ENCODE peak calls at places on chromosomes 2 and 18, in eight cellular contexts. E, J, A, M, H, L, Z and O are unnamed samples.

GRCh38 chr18:10329116-10329515 is 125.3 kb upstream of the APCDD1 start:
- DNase-seq in E (no peak), J (no peak), A (peak; percentile 36), M (no peak), H (no peak), L (peak; percentile 11), Z (no peak), O (peak; percentile 15)

GRCh38 chr2:15059870-15060617 is 427.5 kb downstream of the LRATD1 start:
- DNase-seq in E (peak; percentile 11), J (no peak), A (no peak), M (no peak), H (no peak), L (no peak), Z (no peak), O (no peak)

GRCh38 chr2:60959501-60959900 is 58.0 kb upstream of the PEX13 start:
- DNase-seq in E (no peak), J (no peak), A (no peak), M (no peak), H (no peak), L (no peak), Z (no peak), O (no peak)

GRCh38 chr2:182980115-182980514 is 58.1 kb downstream of the NCKAP1 start:
- DNase-seq in E (peak; percentile 87), J (no peak), A (peak; percentile 61), M (no peak), H (no peak), L (peak; percentile 62), Z (no peak), O (peak; percentile 7)

GRCh38 chr2:102301867-102302362 is 9.4 kb upstream of the IL1RL1 start:
- DNase-seq in E (peak; percentile 53), J (no peak), A (peak; percentile 42), M (peak; percentile 80), H (peak; percentile 56), L (no peak), Z (no peak), O (no peak)

GRCh38 chr2:121650554-121650930 is 1.3 kb upstream of the CLASP1 start:
- DNase-seq in E (peak; percentile 90), J (no peak), A (peak; percentile 27), M (peak; percentile 73), H (no peak), L (peak; percentile 29), Z (no peak), O (no peak)

GRCh38 chr2:142435847-142436246 is 305.0 kb upstream of the LRP1B start:
- DNase-seq in E (no peak), J (no peak), A (no peak), M (no peak), H (no peak), L (peak; percentile 15), Z (no peak), O (no peak)

GRCh38 chr2:11099122-11100065 is 55.9 kb upstream of the SLC66A3 start:
- DNase-seq in E (no peak), J (no peak), A (no peak), M (no peak), H (no peak), L (no peak), Z (no peak), O (no peak)

GRCh38 chr2:200968162-200968561 is 4.7 kb upstream of the ORC2 start:
- DNase-seq in E (no peak), J (no peak), A (peak; percentile 10), M (no peak), H (no peak), L (no peak), Z (no peak), O (no peak)

GRCh38 chr2:75130171-75130570 is 69.1 kb downstream of the TACR1 start:
- DNase-seq in E (peak; percentile 63), J (no peak), A (no peak), M (peak; percentile 55), H (no peak), L (no peak), Z (no peak), O (no peak)

GRCh38 chr2:122070241-122070731 is 314.8 kb downstream of the TSN start:
- DNase-seq in E (no peak), J (no peak), A (no peak), M (no peak), H (no peak), L (peak; percentile 2), Z (no peak), O (no peak)

GRCh38 chr2:127024769-127025356 is 82.1 kb downstream of the BIN1 start:
- DNase-seq in E (no peak), J (no peak), A (no peak), M (peak; percentile 94), H (no peak), L (peak; percentile 36), Z (no peak), O (no peak)

GRCh38 chr18:45688834-45689233 is 35.1 kb upstream of the SLC14A1 start:
- DNase-seq in E (peak; percentile 75), J (no peak), A (no peak), M (no peak), H (peak; percentile 85), L (no peak), Z (no peak), O (no peak)

GRCh38 chr2:194346189-194346588 is 1310.8 kb upstream of the SLC39A10 start:
- DNase-seq in E (no peak), J (no peak), A (no peak), M (no peak), H (no peak), L (no peak), Z (no peak), O (no peak)

GRCh38 chr2:147108553-147108952 is 736.3 kb upstream of the ACVR2A start:
- DNase-seq in E (no peak), J (no peak), A (no peak), M (no peak), H (no peak), L (peak; percentile 13), Z (no peak), O (no peak)

GRCh38 chr2:71603311-71603794 is 150.0 kb downstream of the DYSF start:
- DNase-seq in E (no peak), J (peak; percentile 52), A (no peak), M (peak; percentile 41), H (peak; percentile 42), L (no peak), Z (peak; percentile 4), O (no peak)

GRCh38 chr2:27485496-27485895 is 4.0 kb downstream of the IFT172 start:
- DNase-seq in E (peak; percentile 64), J (no peak), A (no peak), M (no peak), H (no peak), L (no peak), Z (no peak), O (no peak)

GRCh38 chr2:196413821-196414274 is 225.7 kb upstream of the CCDC150 start:
- DNase-seq in E (no peak), J (no peak), A (no peak), M (no peak), H (no peak), L (peak; percentile 30), Z (no peak), O (no peak)

GRCh38 chr2:8440029-8440778 is 241.7 kb upstream of the ID2 start:
- DNase-seq in E (no peak), J (no peak), A (no peak), M (no peak), H (no peak), L (no peak), Z (no peak), O (no peak)

GRCh38 chr2:8442833-8443486 is 238.9 kb upstream of the ID2 start:
- DNase-seq in E (no peak), J (no peak), A (no peak), M (no peak), H (no peak), L (no peak), Z (no peak), O (no peak)

GRCh38 chr2:8441371-8441770 is 240.5 kb upstream of the ID2 start:
- DNase-seq in E (no peak), J (no peak), A (no peak), M (no peak), H (no peak), L (no peak), Z (no peak), O (no peak)

GRCh38 chr2:8438996-8439395 is 242.9 kb upstream of the ID2 start:
- DNase-seq in E (no peak), J (peak; percentile 75), A (no peak), M (no peak), H (no peak), L (no peak), Z (peak; percentile 40), O (no peak)

DNA sequence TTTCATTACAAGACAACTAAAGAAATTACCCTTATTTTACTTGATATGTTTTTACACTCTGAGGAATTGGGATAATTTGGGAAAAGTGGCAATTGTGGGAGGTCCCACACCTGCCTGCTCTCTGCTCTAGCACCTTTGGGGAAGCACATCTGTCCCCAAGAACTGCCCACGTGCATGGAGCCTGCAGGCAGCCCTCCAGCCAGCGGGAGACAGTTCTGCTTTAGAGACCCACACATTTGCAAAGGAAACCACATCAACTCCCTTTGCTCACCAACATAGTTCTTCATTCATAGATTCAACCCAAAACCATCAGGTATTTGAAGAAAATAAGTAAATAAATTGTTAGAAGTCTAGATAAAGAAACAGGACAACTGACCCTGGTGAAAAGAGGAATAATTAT is 239.9 kb upstream of the ID2 start:
- DNase-seq in E (peak; percentile 62), J (no peak), A (no peak), M (no peak), H (no peak), L (no peak), Z (no peak), O (no peak)
- H3K4me3 ChIP-seq in E (no peak overlapping the region), J (no peak overlapping the region), A (no peak overlapping the region), M (no peak overlapping the region), H (no peak overlapping the region), L (no peak overlapping the region), Z (no peak overlapping the region), O (no peak overlapping the region)

GRCh38 chr2:202036601-202037037 is 3.0 kb downstream of the FZD7 start:
- DNase-seq in E (no peak), J (no peak), A (peak; percentile 66), M (peak; percentile 80), H (no peak), L (peak; percentile 77), Z (peak; percentile 16), O (no peak)
- H3K4me3 ChIP-seq in E (no peak overlapping the region), J (no peak overlapping the region), A (peak overlapping the region; percentile 71), M (peak overlapping the region; percentile 97), H (no peak overlapping the region), L (peak overlapping the region; percentile 73), Z (no peak overlapping the region), O (peak overlapping the region; percentile 69)

GRCh38 chr2:68320118-68320641 is 431 bp upstream of the CNRIP1 start:
- DNase-seq in E (no peak), J (no peak), A (no peak), M (peak; percentile 86), H (no peak), L (no peak), Z (no peak), O (no peak)
- H3K4me3 ChIP-seq in E (no peak overlapping the region), J (peak overlapping the region; percentile 47), A (peak overlapping the region; percentile 77), M (peak overlapping the region; percentile 78), H (no peak overlapping the region), L (peak overlapping the region; percentile 79), Z (peak overlapping the region; percentile 79), O (peak overlapping the region; percentile 88)

GRCh38 chr18:13219012-13219396 is 444 bp downstream of the LDLRAD4 start:
- DNase-seq in E (no peak), J (no peak), A (no peak), M (no peak), H (no peak), L (no peak), Z (no peak), O (no peak)
- H3K4me3 ChIP-seq in E (no peak overlapping the region), J (peak overlapping the region; percentile 78), A (no peak overlapping the region), M (peak overlapping the region; percentile 85), H (peak overlapping the region; percentile 49), L (no peak overlapping the region), Z (peak overlapping the region; percentile 82), O (no peak overlapping the region)